ENCODE peak calls at places on chromosomes 5 and 9, in seven cellular contexts. One of them, this sample, is unnamed.

GRCh38 chr9:68975644-68976043 is 38.3 kb downstream of the PRKACG start:
- DNase-seq in tibial artery: no peak
- DNase-seq in left ventricle myocardium inferior: no peak
- DNase-seq in BJ: no peak
- DNase-seq in DND-41: no peak
- DNase-seq in AG09319: no peak
- DNase-seq in ovary: no peak
- DNase-seq in this sample: no peak

GRCh38 chr9:107491081-107492053 is 1.8 kb upstream of the KLF4 start:
- DNase-seq in tibial artery: peak
- DNase-seq in DND-41: no peak
- DNase-seq in BJ: no peak
- DNase-seq in left ventricle myocardium inferior: peak
- DNase-seq in AG09319: no peak
- DNase-seq in ovary: peak
- DNase-seq in this sample: no peak

GRCh38 chr5:132819468-132819867 is 6.4 kb downstream of the SOWAHA start:
- DNase-seq in ovary: no peak
- DNase-seq in left ventricle myocardium inferior: no peak
- DNase-seq in tibial artery: no peak
- DNase-seq in AG09319: no peak
- DNase-seq in DND-41: no peak
- DNase-seq in BJ: no peak
- DNase-seq in this sample: no peak

GRCh38 chr5:180126716-180127681 is 55.4 kb upstream of the RNF130 start:
- DNase-seq in tibial artery: peak
- DNase-seq in AG09319: no peak
- DNase-seq in BJ: no peak
- DNase-seq in ovary: no peak
- DNase-seq in DND-41: peak
- DNase-seq in left ventricle myocardium inferior: no peak
- DNase-seq in this sample: peak

GRCh38 chr9:110769667-110770066 is 101.1 kb downstream of the MUSK start:
- DNase-seq in AG09319: no peak
- DNase-seq in DND-41: no peak
- DNase-seq in ovary: no peak
- DNase-seq in left ventricle myocardium inferior: no peak
- DNase-seq in tibial artery: no peak
- DNase-seq in BJ: no peak
- DNase-seq in this sample: no peak

GRCh38 chr5:18699681-18700080 is 1065.4 kb downstream of the TAF11L14 start:
- DNase-seq in ovary: no peak
- DNase-seq in tibial artery: no peak
- DNase-seq in AG09319: no peak
- DNase-seq in left ventricle myocardium inferior: no peak
- DNase-seq in BJ: no peak
- DNase-seq in DND-41: no peak
- DNase-seq in this sample: no peak

GRCh38 chr5:163861670-163862069 is 356.3 kb downstream of the MAT2B start:
- DNase-seq in tibial artery: no peak
- DNase-seq in BJ: no peak
- DNase-seq in AG09319: no peak
- DNase-seq in ovary: no peak
- DNase-seq in DND-41: no peak
- DNase-seq in left ventricle myocardium inferior: no peak
- DNase-seq in this sample: no peak

GRCh38 chr9:682633-683508 is 158.6 kb upstream of the DMRT1 start:
- DNase-seq in BJ: no peak
- DNase-seq in left ventricle myocardium inferior: no peak
- DNase-seq in ovary: no peak
- DNase-seq in AG09319: no peak
- DNase-seq in tibial artery: no peak
- DNase-seq in DND-41: no peak
- DNase-seq in this sample: no peak

GRCh38 chr5:124808842-124809268 is 62.4 kb upstream of the ZNF608 start:
- DNase-seq in ovary: no peak
- DNase-seq in DND-41: no peak
- DNase-seq in tibial artery: no peak
- DNase-seq in left ventricle myocardium inferior: no peak
- DNase-seq in AG09319: no peak
- DNase-seq in BJ: no peak
- DNase-seq in this sample: no peak

GRCh38 chr9:95103385-95104087 is 214.0 kb downstream of the FANCC start:
- DNase-seq in DND-41: no peak
- DNase-seq in tibial artery: no peak
- DNase-seq in ovary: no peak
- DNase-seq in BJ: no peak
- DNase-seq in AG09319: no peak
- DNase-seq in left ventricle myocardium inferior: peak
- DNase-seq in this sample: no peak

GRCh38 chr5:57054671-57055070 is 102.7 kb upstream of the MIER3 start:
- DNase-seq in ovary: no peak
- DNase-seq in BJ: no peak
- DNase-seq in AG09319: no peak
- DNase-seq in left ventricle myocardium inferior: no peak
- DNase-seq in DND-41: no peak
- DNase-seq in tibial artery: no peak
- DNase-seq in this sample: no peak

DNA sequence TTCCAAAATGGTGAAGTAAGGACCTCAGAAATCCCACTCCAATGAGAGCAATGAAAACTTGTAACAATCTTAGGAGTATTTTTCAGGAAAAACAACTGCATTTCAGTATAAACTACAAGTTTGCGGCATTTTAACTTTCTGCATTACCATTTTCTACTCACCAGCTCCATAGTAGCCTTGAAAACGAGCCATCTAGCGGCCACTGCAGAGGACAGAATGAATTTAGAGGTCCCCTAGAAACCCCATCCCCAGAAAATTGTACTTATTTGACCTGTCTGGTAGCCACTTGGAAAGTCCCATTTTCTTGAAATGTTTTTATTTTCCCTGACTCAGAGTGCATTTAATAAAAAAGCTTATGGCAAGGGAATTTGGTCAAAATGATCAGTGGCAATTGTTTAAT is 205.4 kb upstream of the ITGA1 start:
- DNase-seq in ovary: no peak
- DNase-seq in left ventricle myocardium inferior: no peak
- DNase-seq in tibial artery: no peak
- DNase-seq in AG09319: no peak
- DNase-seq in BJ: no peak
- DNase-seq in DND-41: no peak
- DNase-seq in this sample: no peak
- TF ChIP-seq CTCF in ovary: no peak
- TF ChIP-seq CTCF in left ventricle myocardium inferior: no peak
- TF ChIP-seq CTCF in tibial artery: no peak
- TF ChIP-seq CTCF in AG09319: no peak
- TF ChIP-seq CTCF in BJ: peak
- TF ChIP-seq CTCF in DND-41: no peak
- TF ChIP-seq CTCF in this sample: no peak

DNA sequence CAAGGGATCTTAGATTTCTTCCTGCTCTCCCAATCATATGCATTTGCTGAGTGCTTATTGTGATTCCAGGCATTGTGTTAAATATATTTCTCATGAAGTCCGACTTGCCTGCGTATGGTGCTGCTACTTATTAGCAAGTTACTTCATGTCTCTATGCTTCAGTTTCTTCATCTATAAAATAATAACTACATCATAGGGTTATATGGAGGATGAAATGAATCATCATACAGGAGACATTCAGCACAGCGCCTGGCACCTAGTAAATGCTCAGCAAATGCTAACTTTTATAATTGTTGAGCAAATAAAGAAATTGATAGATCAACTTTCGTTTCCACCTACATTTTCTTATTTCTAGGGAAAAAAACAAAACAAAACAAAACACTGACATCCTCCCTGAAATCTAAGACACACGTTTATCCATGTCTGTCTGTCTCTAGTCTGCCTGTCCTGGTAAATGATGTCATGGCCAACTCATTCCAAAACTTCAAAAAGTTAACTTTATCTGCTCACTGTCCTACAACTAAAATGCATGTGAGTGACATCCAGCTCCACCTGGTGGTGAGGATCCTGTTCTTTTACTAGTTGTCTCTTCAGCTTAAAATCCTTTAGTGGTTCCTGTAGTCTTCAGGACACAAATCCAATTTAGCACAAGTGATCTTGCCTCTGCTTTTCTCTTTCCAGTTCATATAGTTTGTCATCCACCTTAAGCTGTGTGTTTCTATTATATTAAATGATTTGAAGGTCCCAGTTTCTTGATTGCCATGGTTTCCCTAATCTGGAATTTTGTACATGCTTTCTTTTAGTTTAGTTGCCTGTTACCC is 27.7 kb downstream of the PPP3R2 start:
- DNase-seq in BJ: no peak
- DNase-seq in left ventricle myocardium inferior: no peak
- DNase-seq in AG09319: no peak
- DNase-seq in ovary: no peak
- DNase-seq in tibial artery: no peak
- DNase-seq in DND-41: peak
- DNase-seq in this sample: no peak
- TF ChIP-seq CTCF in BJ: peak
- TF ChIP-seq CTCF in left ventricle myocardium inferior: peak
- TF ChIP-seq CTCF in AG09319: peak
- TF ChIP-seq CTCF in ovary: no peak
- TF ChIP-seq CTCF in tibial artery: no peak
- TF ChIP-seq CTCF in DND-41: peak
- TF ChIP-seq CTCF in this sample: peak

GRCh38 chr5:72280655-72281069 is 39.4 kb downstream of the MRPS27 start:
- DNase-seq in ovary: no peak
- DNase-seq in BJ: no peak
- DNase-seq in DND-41: no peak
- DNase-seq in tibial artery: no peak
- DNase-seq in AG09319: peak
- DNase-seq in left ventricle myocardium inferior: no peak
- DNase-seq in this sample: no peak
- TF ChIP-seq CTCF in ovary: peak
- TF ChIP-seq CTCF in BJ: peak
- TF ChIP-seq CTCF in DND-41: peak
- TF ChIP-seq CTCF in tibial artery: peak
- TF ChIP-seq CTCF in AG09319: peak
- TF ChIP-seq CTCF in left ventricle myocardium inferior: peak
- TF ChIP-seq CTCF in this sample: peak

GRCh38 chr5:50440651-50441478 is at the start of gene EMB:
- DNase-seq in BJ: no peak
- DNase-seq in DND-41: peak
- DNase-seq in ovary: no peak
- DNase-seq in AG09319: no peak
- DNase-seq in tibial artery: no peak
- DNase-seq in left ventricle myocardium inferior: peak
- DNase-seq in this sample: no peak
- TF ChIP-seq CTCF in BJ: no peak
- TF ChIP-seq CTCF in DND-41: peak
- TF ChIP-seq CTCF in ovary: no peak
- TF ChIP-seq CTCF in AG09319: no peak
- TF ChIP-seq CTCF in tibial artery: no peak
- TF ChIP-seq CTCF in left ventricle myocardium inferior: peak
- TF ChIP-seq CTCF in this sample: peak

GRCh38 chr5:102561894-102562760 is 63.3 kb upstream of the SLCO6A1 start:
- DNase-seq in left ventricle myocardium inferior: no peak
- DNase-seq in AG09319: no peak
- DNase-seq in tibial artery: no peak
- DNase-seq in BJ: no peak
- DNase-seq in DND-41: peak
- DNase-seq in ovary: no peak
- DNase-seq in this sample: no peak
- TF ChIP-seq CTCF in left ventricle myocardium inferior: peak
- TF ChIP-seq CTCF in AG09319: peak
- TF ChIP-seq CTCF in tibial artery: peak
- TF ChIP-seq CTCF in BJ: peak
- TF ChIP-seq CTCF in DND-41: peak
- TF ChIP-seq CTCF in ovary: no peak
- TF ChIP-seq CTCF in this sample: peak

GRCh38 chr5:139669681-139670368 is 21.7 kb downstream of the CXXC5 start:
- DNase-seq in DND-41: peak
- DNase-seq in BJ: no peak
- DNase-seq in tibial artery: no peak
- DNase-seq in AG09319: no peak
- DNase-seq in ovary: peak
- DNase-seq in left ventricle myocardium inferior: peak
- DNase-seq in this sample: no peak

GRCh38 chr5:139668064-139668880 is 20.1 kb downstream of the CXXC5 start:
- DNase-seq in BJ: no peak
- DNase-seq in AG09319: no peak
- DNase-seq in left ventricle myocardium inferior: peak
- DNase-seq in DND-41: no peak
- DNase-seq in tibial artery: no peak
- DNase-seq in ovary: peak
- DNase-seq in this sample: no peak

GRCh38 chr5:139668924-139669680 is 21.0 kb downstream of the CXXC5 start:
- DNase-seq in DND-41: no peak
- DNase-seq in tibial artery: no peak
- DNase-seq in left ventricle myocardium inferior: no peak
- DNase-seq in BJ: no peak
- DNase-seq in ovary: no peak
- DNase-seq in AG09319: no peak
- DNase-seq in this sample: peak

GRCh38 chr5:139671096-139671841 is 23.1 kb downstream of the CXXC5 start:
- DNase-seq in BJ: no peak
- DNase-seq in DND-41: peak
- DNase-seq in left ventricle myocardium inferior: peak
- DNase-seq in AG09319: no peak
- DNase-seq in ovary: no peak
- DNase-seq in tibial artery: no peak
- DNase-seq in this sample: no peak

GRCh38 chr5:139670369-139671095 is 22.4 kb downstream of the CXXC5 start:
- DNase-seq in BJ: no peak
- DNase-seq in ovary: no peak
- DNase-seq in tibial artery: no peak
- DNase-seq in left ventricle myocardium inferior: no peak
- DNase-seq in AG09319: no peak
- DNase-seq in DND-41: peak
- DNase-seq in this sample: no peak
- TF ChIP-seq CTCF in BJ: peak
- TF ChIP-seq CTCF in ovary: no peak
- TF ChIP-seq CTCF in tibial artery: no peak
- TF ChIP-seq CTCF in left ventricle myocardium inferior: peak
- TF ChIP-seq CTCF in AG09319: peak
- TF ChIP-seq CTCF in DND-41: peak
- TF ChIP-seq CTCF in this sample: no peak

DNA sequence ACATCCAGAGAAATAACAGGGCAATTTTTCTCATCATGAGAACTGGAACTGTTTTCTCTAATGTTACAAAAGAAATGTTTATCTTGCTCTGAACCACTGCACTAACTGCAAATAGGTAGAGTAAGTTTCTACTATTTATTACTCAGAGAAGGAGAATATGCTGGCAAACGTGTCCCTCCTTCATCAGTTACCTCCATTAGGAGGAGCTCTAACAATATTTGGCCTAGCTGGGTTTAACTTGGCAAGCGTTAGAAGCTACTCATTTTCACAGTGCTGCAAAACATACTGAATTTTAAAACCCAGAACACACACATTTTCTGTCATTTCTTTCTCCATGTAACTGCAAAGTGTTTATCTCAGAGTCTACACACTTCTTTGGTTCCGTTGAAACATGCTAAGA is 101.0 kb upstream of the GABRG2 start:
- DNase-seq in BJ: no peak
- DNase-seq in tibial artery: no peak
- DNase-seq in ovary: no peak
- DNase-seq in left ventricle myocardium inferior: no peak
- DNase-seq in DND-41: no peak
- DNase-seq in AG09319: no peak
- DNase-seq in this sample: no peak
- TF ChIP-seq CTCF in BJ: no peak
- TF ChIP-seq CTCF in tibial artery: no peak
- TF ChIP-seq CTCF in ovary: no peak
- TF ChIP-seq CTCF in left ventricle myocardium inferior: peak
- TF ChIP-seq CTCF in DND-41: peak
- TF ChIP-seq CTCF in AG09319: no peak
- TF ChIP-seq CTCF in this sample: peak

This sample was measured in D721Med.